ENCODE peak calls at places on chromosome 19, in eight cellular contexts. L is fibroblast of the conjunctiva; H is activated naive CD4-positive, alpha-beta T cell treated with anti-CD3 and anti-CD28 coated beads, Interleukin-2, amount 10 ng/mL, durations not matched to agents 7 days and 5 days; D is activated T-helper 2 cell treated with anti-CD3 and anti-CD28 coated beads, Interferon-gamma antibody, Interleukin-2, Interleukin-4, amounts not matched to agents 10 μg/mL and 5 μg/mL and 100 μg/mL, durations not matched to agents 14 hours and 24 hours and 36 hours; C is activated naive CD8-positive, alpha-beta T cell treated with anti-CD3 and anti-CD28 coated beads, Interleukin-2, amount 10 ng/mL, durations not matched to agents 7 days and 5 days; N is upper lobe of right lung; I is breast epithelium; O is cerebellar cortex. M is an unnamed sample.

GRCh38 chr19:18645035-18645511 is 8.2 kb downstream of the KLHL26 start:
- DNase-seq in L (no peak), H (no peak), D (no peak), C (no peak), N (no peak), I (no peak), O (no peak), M (no peak)

GRCh38 chr19:19751846-19752245 is 18.9 kb upstream of the ZNF14 start:
- DNase-seq in L (no peak), H (no peak), D (no peak), C (no peak), N (no peak), I (no peak), O (no peak), M (no peak)

GRCh38 chr19:58406818-58407657 is 1.4 kb upstream of the ZNF584 start:
- DNase-seq in L (no peak), H (no peak), D (no peak), C (no peak), N (no peak), I (no peak), O (peak), M (peak)

GRCh38 chr19:10227215-10227971 is 3.7 kb downstream of the S1PR2 start:
- DNase-seq in L (no peak), H (no peak), D (no peak), C (no peak), N (peak), I (no peak), O (no peak), M (peak)

GRCh38 chr19:5343848-5344247 is 3.2 kb upstream of the PTPRS start:
- DNase-seq in L (no peak), H (no peak), D (no peak), C (no peak), N (no peak), I (no peak), O (no peak), M (no peak)

GRCh38 chr19:31539386-31539785 is 190.2 kb upstream of the TSHZ3 start:
- DNase-seq in L (no peak), H (no peak), D (no peak), C (no peak), N (no peak), I (no peak), O (no peak), M (no peak)

GRCh38 chr19:37966211-37967072 is 59.4 kb downstream of the SIPA1L3 start:
- DNase-seq in L (no peak), H (no peak), D (no peak), C (peak), N (peak), I (no peak), O (peak), M (peak)

GRCh38 chr19:16371540-16371986 is 46.9 kb downstream of the KLF2 start:
- DNase-seq in L (no peak), H (peak), D (peak), C (peak), N (peak), I (no peak), O (no peak), M (no peak)

GRCh38 chr19:4007836-4008539 is 452 bp downstream of the PIAS4 start:
- DNase-seq in L (no peak), H (peak), D (no peak), C (peak), N (peak), I (no peak), O (no peak), M (peak)

GRCh38 chr19:38434549-38435051 is 1.1 kb downstream of the RYR1 start:
- DNase-seq in L (no peak), H (no peak), D (no peak), C (no peak), N (no peak), I (no peak), O (no peak), M (no peak)

GRCh38 chr19:55251296-55252081 is 7.3 kb downstream of the PPP6R1 start:
- DNase-seq in L (no peak), H (peak), D (peak), C (no peak), N (no peak), I (no peak), O (no peak), M (no peak)

GRCh38 chr19:35657904-35658700 is 8.2 kb upstream of the UPK1A start:
- DNase-seq in L (no peak), H (no peak), D (no peak), C (no peak), N (no peak), I (no peak), O (no peak), M (no peak)

GRCh38 chr19:33819875-33820781 is 23.5 kb downstream of the KCTD15 start:
- DNase-seq in L (peak), H (peak), D (peak), C (peak), N (peak), I (no peak), O (no peak), M (no peak)

GRCh38 chr19:3852614-3853254 is 16.1 kb downstream of the ZFR2 start:
- DNase-seq in L (peak), H (peak), D (no peak), C (no peak), N (no peak), I (no peak), O (no peak), M (no peak)

GRCh38 chr19:3450796-3451411 is 29.4 kb downstream of the SMIM24 start:
- DNase-seq in L (peak), H (no peak), D (no peak), C (no peak), N (peak), I (no peak), O (peak), M (peak)

GRCh38 chr19:58356971-58357797 is 3.9 kb upstream of the A1BG start:
- DNase-seq in L (no peak), H (no peak), D (no peak), C (no peak), N (no peak), I (no peak), O (no peak), M (no peak)

GRCh38 chr19:2479556-2480194 is 3.7 kb downstream of the GADD45B start:
- DNase-seq in L (no peak), H (no peak), D (no peak), C (no peak), N (no peak), I (no peak), O (no peak), M (no peak)

GRCh38 chr19:33686246-33686645 is 64.5 kb downstream of the CHST8 start:
- DNase-seq in L (no peak), H (no peak), D (no peak), C (no peak), N (peak), I (peak), O (peak), M (peak)

GRCh38 chr19:17234911-17235617 is 9.0 kb downstream of the OCEL1 start:
- DNase-seq in L (no peak), H (peak), D (peak), C (peak), N (no peak), I (no peak), O (peak), M (peak)

GRCh38 chr19:47344425-47344824 is 4.7 kb upstream of the DHX34 start:
- DNase-seq in L (no peak), H (no peak), D (no peak), C (no peak), N (no peak), I (no peak), O (no peak), M (no peak)

GRCh38 chr19:40245506-40246128 is 19.1 kb upstream of the CCNP start:
- DNase-seq in L (no peak), H (no peak), D (no peak), C (no peak), N (no peak), I (no peak), O (no peak), M (no peak)

GRCh38 chr19:11092181-11092538 is 2.9 kb downstream of the LDLR start:
- DNase-seq in L (peak), H (peak), D (peak), C (no peak), N (no peak), I (no peak), O (no peak), M (peak)

GRCh38 chr19:42242512-42243409 is at the start of gene GSK3A:
- DNase-seq in L (peak), H (peak), D (peak), C (peak), N (peak), I (peak), O (peak), M (peak)

GRCh38 chr19:29505034-29505824 is 20.6 kb upstream of the VSTM2B start:
- DNase-seq in L (no peak), H (no peak), D (no peak), C (no peak), N (no peak), I (no peak), O (no peak), M (no peak)

GRCh38 chr19:14837391-14837790 is 2.4 kb upstream of the OR7A5 start:
- DNase-seq in L (no peak), H (no peak), D (no peak), C (no peak), N (no peak), I (no peak), O (no peak), M (no peak)